ENCODE peak calls at places on chromosome 13, in eight cellular contexts. E is left ventricle myocardium inferior, Y is dorsolateral prefrontal cortex, W is foreskin fibroblast, H is lung, F is H9, A is neural crest cell, D is colonic mucosa. P is an unnamed sample.

GRCh38 chr13:110925023-110925608 is 10.2 kb upstream of the ANKRD10 start:
- DNase-seq in E (no peak), Y (no peak), W (no peak), H (no peak), F (peak), A (peak), D (no peak), P (no peak)

GRCh38 chr13:86974251-86974994 is 696.7 kb upstream of the SLITRK5 start:
- DNase-seq in E (no peak), Y (no peak), W (no peak), H (no peak), F (peak), A (no peak), D (no peak), P (no peak)

GRCh38 chr13:44188257-44188656 is 185.4 kb upstream of the SERP2 start:
- DNase-seq in E (no peak), Y (no peak), W (no peak), H (no peak), F (no peak), A (no peak), D (no peak), P (no peak)

GRCh38 chr13:19665427-19665859 is 32.0 kb downstream of the MPHOSPH8 start:
- DNase-seq in E (no peak), Y (no peak), W (no peak), H (no peak), F (no peak), A (no peak), D (no peak), P (peak)

GRCh38 chr13:60175571-60175970 is 11.8 kb upstream of the DIAPH3 start:
- DNase-seq in E (no peak), Y (no peak), W (no peak), H (no peak), F (no peak), A (no peak), D (no peak), P (no peak)

GRCh38 chr13:28161370-28161769 is 23.0 kb downstream of the PAN3 start:
- DNase-seq in E (no peak), Y (no peak), W (no peak), H (no peak), F (peak), A (no peak), D (peak), P (no peak)

GRCh38 chr13:43346427-43346826 is 323.0 kb downstream of the DNAJC15 start:
- DNase-seq in E (no peak), Y (no peak), W (no peak), H (no peak), F (no peak), A (no peak), D (no peak), P (no peak)

GRCh38 chr13:76741624-76742023 is 144.6 kb downstream of the KCTD12 start:
- DNase-seq in E (no peak), Y (no peak), W (peak), H (no peak), F (no peak), A (no peak), D (no peak), P (no peak)

GRCh38 chr13:34587586-34587985 is 354.5 kb upstream of the NBEA start:
- DNase-seq in E (no peak), Y (no peak), W (no peak), H (no peak), F (no peak), A (no peak), D (no peak), P (no peak)

GRCh38 chr13:34816543-34816942 is 125.5 kb upstream of the NBEA start:
- DNase-seq in E (no peak), Y (no peak), W (peak), H (no peak), F (no peak), A (no peak), D (no peak), P (no peak)

GRCh38 chr13:47908200-47908902 is 92.7 kb downstream of the SUCLA2 start:
- DNase-seq in E (no peak), Y (no peak), W (no peak), H (no peak), F (no peak), A (no peak), D (no peak), P (no peak)

GRCh38 chr13:46057251-46058015 is 4.9 kb upstream of the ZC3H13 start:
- DNase-seq in E (no peak), Y (no peak), W (no peak), H (no peak), F (no peak), A (no peak), D (no peak), P (no peak)

GRCh38 chr13:40927929-40928328 is 91.2 kb downstream of the ELF1 start:
- DNase-seq in E (no peak), Y (no peak), W (no peak), H (no peak), F (no peak), A (no peak), D (no peak), P (no peak)

GRCh38 chr13:25213716-25214115 is 41.6 kb upstream of the AMER2 start:
- DNase-seq in E (no peak), Y (no peak), W (no peak), H (no peak), F (no peak), A (no peak), D (no peak), P (no peak)

GRCh38 chr13:25771208-25771607 is 280.6 kb downstream of the SHISA2 start:
- DNase-seq in E (no peak), Y (no peak), W (no peak), H (no peak), F (no peak), A (no peak), D (no peak), P (no peak)

GRCh38 chr13:102904408-102904862 is 58.6 kb downstream of the ERCC5 start:
- DNase-seq in E (no peak), Y (no peak), W (no peak), H (no peak), F (no peak), A (no peak), D (no peak), P (no peak)

GRCh38 chr13:102905905-102906304 is 60.1 kb downstream of the ERCC5 start:
- DNase-seq in E (no peak), Y (no peak), W (no peak), H (no peak), F (no peak), A (no peak), D (no peak), P (no peak)

GRCh38 chr13:102902789-102903347 is 57.0 kb downstream of the ERCC5 start:
- DNase-seq in E (peak), Y (no peak), W (no peak), H (no peak), F (peak), A (no peak), D (no peak), P (no peak)

GRCh38 chr13:102901615-102902305 is 55.9 kb downstream of the ERCC5 start:
- DNase-seq in E (no peak), Y (peak), W (peak), H (no peak), F (no peak), A (no peak), D (no peak), P (no peak)

GRCh38 chr13:102903659-102904407 is 58.0 kb downstream of the ERCC5 start:
- DNase-seq in E (no peak), Y (no peak), W (no peak), H (no peak), F (no peak), A (peak), D (no peak), P (no peak)
- TF ChIP-seq CTCF in E (peak), Y (peak), W (peak), H (no peak), F (peak), A (peak), D (no peak), P (peak)

DNA sequence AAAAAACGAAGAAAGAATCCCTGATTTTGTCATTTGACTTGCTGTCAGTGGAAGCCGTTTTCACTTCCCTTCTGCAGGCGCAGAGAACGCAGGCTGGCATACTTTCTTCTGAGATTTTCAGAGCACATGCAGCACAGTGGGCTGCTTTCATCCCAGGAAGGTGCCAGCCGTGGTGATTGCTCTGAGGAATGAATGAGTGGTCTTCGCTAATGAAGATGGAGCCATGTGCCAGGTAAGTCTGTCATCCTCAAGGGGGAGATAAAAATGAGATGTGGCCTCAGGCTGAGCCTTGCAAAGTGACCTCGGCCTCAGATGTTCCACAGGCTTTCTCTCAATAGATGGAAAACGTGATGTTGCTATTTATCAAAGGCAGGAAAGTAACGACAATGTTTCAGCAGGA is 94.6 kb upstream of the FARP1 start:
- DNase-seq in E (no peak), Y (no peak), W (no peak), H (no peak), F (no peak), A (no peak), D (no peak), P (no peak)
- TF ChIP-seq CTCF in E (no peak), Y (no peak), W (no peak), H (no peak), F (no peak), A (no peak), D (no peak), P (no peak)

DNA sequence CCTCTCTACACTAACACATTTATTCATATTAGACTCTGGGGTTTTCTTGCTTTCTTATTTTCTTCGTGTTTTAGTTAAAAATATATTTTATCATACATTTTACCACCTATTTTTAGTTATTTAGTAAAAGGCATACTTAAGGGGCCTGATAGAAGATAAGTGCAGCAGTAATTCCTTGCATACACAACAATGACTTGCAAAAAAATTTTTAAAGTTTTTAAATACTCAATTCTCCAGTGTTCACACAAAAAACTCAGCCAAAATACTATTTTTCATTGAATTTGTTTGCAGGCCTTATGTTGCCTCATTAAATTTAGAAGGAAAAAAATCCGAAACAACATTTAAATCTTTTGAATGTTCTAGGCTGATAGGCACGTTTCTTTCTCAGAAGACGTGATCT is 2431.7 kb downstream of the PCDH9 start:
- DNase-seq in E (no peak), Y (no peak), W (no peak), H (no peak), F (no peak), A (no peak), D (no peak), P (no peak)
- TF ChIP-seq CTCF in E (no peak), Y (no peak), W (no peak), H (no peak), F (no peak), A (no peak), D (no peak), P (no peak)

DNA sequence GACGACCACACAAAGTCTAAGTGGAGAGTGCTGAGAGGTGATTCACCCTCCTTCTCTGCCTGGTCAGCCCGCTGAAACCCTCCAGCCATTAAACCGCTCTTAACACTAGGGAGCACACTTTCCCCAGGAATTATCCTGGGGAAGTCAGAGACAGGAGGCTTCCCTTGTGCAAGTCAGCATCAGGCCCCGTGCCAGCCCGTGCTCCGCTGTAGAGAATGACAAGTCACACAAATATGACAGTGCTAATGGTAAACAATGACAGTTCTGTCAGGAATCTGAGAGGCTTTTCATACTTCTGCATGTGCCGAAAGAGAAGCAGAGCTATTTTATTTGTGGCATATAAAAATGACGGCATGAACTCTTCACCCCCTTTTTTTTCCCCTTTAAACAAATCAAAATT is 816.9 kb upstream of the SLC10A2 start:
- DNase-seq in E (peak), Y (peak), W (peak), H (peak), F (peak), A (peak), D (peak), P (peak)
- TF ChIP-seq CTCF in E (peak), Y (peak), W (peak), H (peak), F (peak), A (peak), D (no peak), P (peak)